ENCODE peak calls at places on chromosomes 3 and 15, in four cellular contexts. K is hepatocyte, P is OCI-LY7, G is Karpas-422. J is an unnamed sample.

GRCh38 chr3:148600902-148601765 is 96.6 kb upstream of the AGTR1 start:
- DNase-seq in K (peak; percentile 82), P (no peak), G (no peak), J (no peak)

GRCh38 chr3:184133840-184134745 is 1.1 kb upstream of the EIF2B5 start:
- DNase-seq in K (peak; percentile 88), P (peak; percentile 72), G (peak; percentile 91), J (peak; percentile 92)

GRCh38 chr15:31392761-31393401 is 66.2 kb downstream of the KLF13 start:
- DNase-seq in K (peak; percentile 55), P (peak; percentile 33), G (no peak), J (peak; percentile 43)

GRCh38 chr3:141940204-141940776 is 63.8 kb downstream of the ATP1B3 start:
- DNase-seq in K (peak; percentile 62), P (peak; percentile 39), G (no peak), J (peak; percentile 37)

GRCh38 chr3:152190636-152191183 is 78.0 kb upstream of the MBNL1 start:
- DNase-seq in K (peak; percentile 28), P (no peak), G (no peak), J (no peak)

GRCh38 chr3:69531975-69532827 is 146.3 kb upstream of the FRMD4B start:
- DNase-seq in K (no peak), P (no peak), G (no peak), J (no peak)

GRCh38 chr3:20047341-20047779 is 7.1 kb downstream of the KAT2B start:
- DNase-seq in K (no peak), P (peak; percentile 33), G (peak; percentile 60), J (no peak)

GRCh38 chr15:98903377-98904018 is 104.1 kb downstream of the PGPEP1L start:
- DNase-seq in K (no peak), P (no peak), G (no peak), J (no peak)

GRCh38 chr15:67174864-67175573 is 79.4 kb downstream of the AAGAB start:
- DNase-seq in K (peak; percentile 66), P (peak; percentile 27), G (no peak), J (no peak)

GRCh38 chr3:64214697-64215018 is 10.6 kb downstream of the PRICKLE2 start:
- DNase-seq in K (peak; percentile 38), P (no peak), G (no peak), J (no peak)

GRCh38 chr15:67782592-67782991 is 42.7 kb upstream of the SKOR1 start:
- DNase-seq in K (no peak), P (peak; percentile 58), G (no peak), J (peak; percentile 64)

GRCh38 chr3:24365168-24365567 is 129.5 kb downstream of the THRB start:
- DNase-seq in K (peak; percentile 73), P (no peak), G (no peak), J (no peak)

GRCh38 chr3:30524357-30525040 is 81.9 kb upstream of the TGFBR2 start:
- DNase-seq in K (no peak), P (no peak), G (no peak), J (no peak)

GRCh38 chr3:184680411-184680990 is 31.4 kb downstream of the MAGEF1 start:
- DNase-seq in K (no peak), P (no peak), G (no peak), J (no peak)

GRCh38 chr3:13018561-13019242 is 54.5 kb downstream of the IQSEC1 start:
- DNase-seq in K (no peak), P (peak; percentile 22), G (no peak), J (no peak)

DNA sequence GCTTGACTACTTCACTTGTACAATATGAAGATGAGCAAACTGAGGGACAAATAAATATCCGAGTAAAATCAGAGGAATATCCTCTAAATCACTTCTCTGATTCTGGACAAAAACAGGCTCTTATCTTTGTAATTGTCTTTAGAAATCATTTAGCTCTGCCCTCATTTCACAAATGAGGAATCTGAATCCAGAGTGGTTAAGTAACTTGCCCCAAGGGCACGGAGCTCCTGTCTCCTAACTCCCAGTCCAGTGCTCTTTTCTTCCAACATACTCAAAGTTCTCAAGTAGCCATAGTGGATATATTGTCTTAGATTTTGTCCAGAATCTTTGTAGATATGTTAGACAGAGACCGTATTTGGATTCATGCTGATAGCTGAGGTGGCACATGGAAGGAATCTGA is 156.0 kb downstream of the TP63 start:
- DNase-seq in K (no peak), P (no peak), G (no peak), J (no peak)
- H3K9me2 ChIP-seq in K (no peaks in the 10 kb centered on the region), P (no peaks in the 10 kb centered on the region), G (no peaks in the 10 kb centered on the region), J (no peaks in the 10 kb centered on the region)

DNA sequence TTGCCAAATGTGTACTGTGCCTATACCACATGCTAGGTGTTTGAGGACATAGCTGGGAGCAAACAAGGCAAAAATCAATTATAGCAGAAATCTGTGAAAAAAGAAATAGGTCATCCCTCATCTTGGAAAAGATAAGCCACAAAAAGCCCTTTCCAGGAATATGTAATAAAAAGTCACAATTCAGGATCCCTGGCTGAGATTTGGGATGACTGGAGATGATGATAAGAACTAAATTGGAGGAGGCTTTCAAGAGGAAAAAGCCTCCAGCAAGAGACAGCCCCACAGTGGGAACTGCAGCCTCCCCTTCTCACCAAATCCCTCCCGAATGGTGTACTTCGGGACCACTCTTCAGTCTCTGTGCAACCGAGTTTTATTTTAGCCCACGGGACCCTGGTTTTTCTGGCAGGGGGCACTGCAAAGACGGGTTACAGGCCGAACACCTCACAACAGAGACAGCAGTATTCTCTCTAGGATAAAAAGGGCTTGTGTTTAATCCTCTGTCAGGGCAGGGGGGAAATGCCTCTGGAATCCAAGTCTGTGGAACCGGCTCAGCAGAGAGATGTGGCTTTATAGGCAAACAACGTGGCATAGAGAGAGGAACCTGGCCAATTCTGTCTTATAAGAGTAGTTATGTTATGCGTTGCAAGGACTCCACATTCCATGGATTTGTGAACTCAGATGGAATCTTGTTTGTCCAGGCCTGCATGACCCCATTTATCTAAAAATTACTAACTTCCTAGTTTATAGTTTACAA is 1.2 kb upstream of the LMCD1 start:
- DNase-seq in K (peak; percentile 71), P (no peak), G (no peak), J (peak; percentile 52)
- H2AFZ ChIP-seq in K (no peak overlapping the region), P (no peak overlapping the region), G (no peak overlapping the region), J (no peak overlapping the region)

DNA sequence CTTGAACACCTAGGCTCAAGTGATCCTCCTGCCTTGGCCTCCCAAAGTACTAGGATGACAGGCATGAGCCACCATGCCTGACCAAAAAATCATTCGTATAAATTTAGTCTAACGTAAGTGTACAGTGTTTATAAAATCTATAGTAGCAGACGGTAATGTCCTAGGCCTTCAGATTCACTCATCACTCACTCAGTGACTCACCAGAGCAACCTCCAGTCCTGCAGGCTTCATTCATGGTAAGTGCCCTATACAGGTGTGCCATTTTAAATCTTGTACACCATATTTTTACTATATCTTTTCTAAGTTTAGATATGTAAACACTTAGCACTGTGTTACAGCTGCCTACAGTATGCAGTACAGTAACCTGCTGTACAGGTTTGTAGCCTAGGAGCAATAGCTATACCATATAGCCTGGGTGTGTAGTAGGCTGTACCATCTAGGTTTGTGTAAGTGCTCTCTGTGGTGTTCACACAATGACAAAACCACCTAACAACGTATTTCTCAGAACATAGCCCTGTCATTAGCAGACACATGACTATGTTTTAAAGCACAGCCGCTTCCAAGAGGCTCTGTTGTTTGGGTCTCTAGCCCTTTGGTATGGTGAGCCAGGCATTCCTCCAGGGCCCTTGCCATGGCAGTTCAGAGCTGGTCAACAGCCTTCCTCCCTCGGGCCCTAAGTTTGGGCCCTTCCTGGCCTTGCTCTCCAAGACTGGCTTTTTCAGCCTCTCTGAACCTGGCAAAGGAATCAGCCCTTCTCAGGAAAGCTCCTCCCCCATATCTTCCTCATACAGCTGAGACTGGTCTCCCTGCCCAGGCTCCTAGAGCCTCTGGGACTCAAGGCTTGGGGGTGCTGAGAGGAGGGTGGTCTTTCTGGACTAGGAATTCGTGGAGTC is 1.9 kb upstream of the CCDC9B start:
- DNase-seq in K (no peak), P (no peak), G (no peak), J (no peak)
- H3K4me3 ChIP-seq in K (no peak overlapping the region), P (no peak overlapping the region), G (no peak overlapping the region), J (no peak overlapping the region)

GRCh38 chr3:61956236-61956635 is 394.9 kb downstream of the PTPRG start:
- DNase-seq in K (no peak), P (no peak), G (no peak), J (no peak)

GRCh38 chr3:61960976-61961375 is 399.6 kb downstream of the PTPRG start:
- DNase-seq in K (no peak), P (no peak), G (no peak), J (no peak)

GRCh38 chr3:61954097-61954528 is 392.7 kb downstream of the PTPRG start:
- DNase-seq in K (no peak), P (no peak), G (no peak), J (peak; percentile 40)

GRCh38 chr3:61955483-61955882 is 394.1 kb downstream of the PTPRG start:
- DNase-seq in K (no peak), P (no peak), G (no peak), J (no peak)
- H3K9me2 ChIP-seq in K (no peaks in the 10 kb centered on the region), P (no peaks in the 10 kb centered on the region), G (no peaks in the 10 kb centered on the region), J (no peaks in the 10 kb centered on the region)

GRCh38 chr3:167067844-167068161 is 312.3 kb downstream of the ZBBX start:
- DNase-seq in K (no peak), P (no peak), G (no peak), J (no peak)
- H2AFZ ChIP-seq in K (peak overlapping the region; percentile 15), P (no peak overlapping the region), G (no peak overlapping the region), J (no peak overlapping the region)

DNA sequence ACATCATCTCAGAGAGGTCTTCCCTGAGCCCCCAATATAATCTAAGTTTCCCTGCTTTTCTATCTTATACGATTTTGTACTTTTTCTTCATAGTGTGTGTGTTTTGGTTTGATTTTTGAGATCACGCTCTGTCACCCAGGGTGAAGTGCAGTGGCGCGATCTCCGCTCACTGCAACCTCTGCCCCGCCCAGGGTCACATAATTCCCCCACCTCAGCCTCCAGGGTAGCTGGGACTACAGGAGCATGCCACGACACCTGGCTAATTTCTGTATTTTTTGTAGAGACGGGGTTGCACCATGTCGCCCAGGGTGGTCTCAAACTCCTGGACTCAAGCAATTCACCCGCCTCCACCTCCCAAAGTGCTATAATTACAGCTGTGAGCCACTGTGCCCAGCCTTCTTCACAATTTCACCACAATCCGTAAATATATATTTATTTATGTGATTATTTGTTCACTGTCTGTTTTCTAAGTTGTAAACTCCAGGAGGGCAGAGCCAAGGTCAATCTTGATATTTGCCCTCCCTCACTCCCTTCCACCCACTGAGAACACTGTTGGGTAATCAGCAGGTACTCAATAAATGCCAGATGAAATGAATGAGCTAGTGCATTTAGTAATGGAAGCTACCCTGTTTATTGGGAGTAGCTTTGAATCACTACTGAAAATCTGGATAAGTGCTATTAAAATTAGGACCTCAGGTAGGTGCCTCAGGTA is 547 bp upstream of the KNSTRN start:
- DNase-seq in K (no peak), P (no peak), G (no peak), J (no peak)
- H3K4me3 ChIP-seq in K (no peak overlapping the region), P (no peak overlapping the region), G (no peak overlapping the region), J (peak overlapping the region; percentile 82)

GRCh38 chr3:17154941-17155340 is 270.2 kb downstream of the PLCL2 start:
- DNase-seq in K (no peak), P (no peak), G (no peak), J (no peak)

GRCh38 chr3:17155951-17156350 is 271.2 kb downstream of the PLCL2 start:
- DNase-seq in K (no peak), P (no peak), G (no peak), J (no peak)

GRCh38 chr3:17156864-17157263 is 272.1 kb downstream of the PLCL2 start:
- DNase-seq in K (no peak), P (no peak), G (no peak), J (no peak)

GRCh38 chr3:17158941-17159682 is 274.4 kb downstream of the PLCL2 start:
- DNase-seq in K (no peak), P (no peak), G (no peak), J (no peak)

DNA sequence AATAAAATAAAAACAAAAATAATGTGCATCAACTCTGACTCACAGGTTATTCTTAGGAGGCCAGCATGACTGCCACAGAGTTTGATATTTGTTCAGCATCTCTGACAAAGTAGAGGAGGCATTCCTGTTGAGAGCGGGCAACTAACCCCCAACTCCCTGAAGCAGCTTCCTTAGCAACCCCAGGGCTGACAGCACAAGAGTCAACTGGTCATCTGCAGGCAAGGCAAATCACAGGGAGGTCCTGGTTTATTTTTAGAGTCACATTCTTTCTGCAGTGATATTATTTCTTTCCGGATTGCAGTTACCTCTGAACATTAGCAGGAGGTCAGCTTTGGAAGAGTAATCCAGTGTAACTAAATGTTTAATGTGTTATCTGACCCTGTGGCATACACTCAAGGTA is 273.0 kb downstream of the PLCL2 start:
- DNase-seq in K (no peak), P (no peak), G (no peak), J (no peak)
- H3K9me2 ChIP-seq in K (no peaks in the 10 kb centered on the region), P (no peaks in the 10 kb centered on the region), G (no peaks in the 10 kb centered on the region), J (peaks cover 6% of the 10 kb centered on the region)